ENCODE peak calls at places on chromosomes 3 and 15, in ten cellular contexts. E is HTR-8/SVneo; U is amygdala; P is Caco-2; M is NCI-H2029; F is activated CD8-positive, alpha-beta memory T cell treated with anti-CD3 and anti-CD28 coated beads, Interleukin-2, amount 50 U/mL, for 48 hours; X is cerebellum; I is testis; B is NCI-H460; J is stimulated activated CD4-positive, alpha-beta T cell treated with anti-CD3 and anti-CD28 coated beads, Interleukin-1b, Interleukin-23, amount 100 ng/mL, for 4 hours. W is an unnamed sample.

GRCh38 chr15:32718822-32719716 is 1.3 kb downstream of the GREM1 start:
- DNase-seq in M (peak; percentile 2), J (no peak), I (no peak), E (peak; percentile 20), P (no peak), F (peak; percentile 53), U (no peak), X (no peak), B (no peak), W (no peak)

GRCh38 chr3:137035631-137036030 is 77.8 kb downstream of the IL20RB start:
- DNase-seq in I (peak; percentile 31), B (no peak), X (no peak), E (no peak), U (no peak), F (no peak), M (no peak), P (no peak), J (no peak), W (no peak)

GRCh38 chr15:82647835-82648256 is 683 bp upstream of the CPEB1 start:
- DNase-seq in U (no peak), M (no peak), B (no peak), J (peak; percentile 43), X (no peak), E (peak; percentile 45), P (no peak), F (peak; percentile 77), I (peak; percentile 65), W (no peak)

GRCh38 chr3:124701687-124702086 is 28.6 kb upstream of the UMPS start:
- DNase-seq in I (no peak), P (no peak), E (peak; percentile 22), J (no peak), U (no peak), F (no peak), X (no peak), M (no peak), B (no peak), W (no peak)

GRCh38 chr3:31370681-31371080 is 162.0 kb upstream of the STT3B start:
- DNase-seq in J (no peak), P (peak; percentile 64), F (no peak), E (no peak), X (no peak), B (no peak), U (no peak), M (no peak), I (peak; percentile 14), W (no peak)

GRCh38 chr15:37931321-37931720 is 3.1 kb upstream of the TMCO5A start:
- DNase-seq in F (no peak), E (no peak), P (no peak), J (no peak), U (no peak), X (no peak), I (no peak), M (no peak), B (no peak), W (no peak)

GRCh38 chr3:2579206-2579605 is 480.5 kb downstream of the CNTN4 start:
- DNase-seq in B (no peak), X (peak; percentile 79), E (no peak), P (no peak), M (peak; percentile 13), U (no peak), I (no peak), F (no peak), J (no peak), W (peak; percentile 70)

GRCh38 chr3:20482350-20482749 is 296.3 kb upstream of the SGO1 start:
- DNase-seq in F (no peak), I (no peak), U (no peak), X (no peak), E (no peak), P (no peak), J (no peak), M (no peak), B (no peak), W (no peak)

GRCh38 chr3:174295336-174295735 is 563.8 kb upstream of the NAALADL2 start:
- DNase-seq in J (no peak), P (no peak), F (no peak), X (no peak), E (no peak), M (no peak), I (no peak), B (no peak), U (no peak), W (no peak)

GRCh38 chr3:156509209-156510174 is 45.4 kb downstream of the SSR3 start:
- DNase-seq in M (peak; percentile 28), X (peak; percentile 75), U (no peak), P (no peak), E (peak; percentile 49), B (peak; percentile 26), F (no peak), I (no peak), J (no peak), W (peak; percentile 32)

GRCh38 chr3:129052675-129053074 is 7.9 kb upstream of the GP9 start:
- DNase-seq in I (no peak), P (no peak), X (peak; percentile 60), U (no peak), J (no peak), E (no peak), M (peak; percentile 72), B (no peak), F (no peak), W (no peak)

GRCh38 chr15:29913528-29914135 is 91.4 kb upstream of the TJP1 start:
- DNase-seq in F (no peak), P (no peak), X (no peak), B (no peak), M (no peak), U (no peak), I (no peak), J (no peak), E (no peak), W (no peak)

GRCh38 chr15:60518511-60518910 is 39.6 kb upstream of the ICE2 start:
- DNase-seq in J (no peak), I (no peak), M (no peak), U (no peak), X (no peak), B (no peak), P (no peak), F (no peak), E (no peak), W (no peak)

GRCh38 chr3:181210275-181210674 is 220.7 kb upstream of the DNAJC19 start:
- DNase-seq in M (peak; percentile 4), I (no peak), B (peak; percentile 13), E (peak; percentile 5), U (no peak), J (no peak), X (no peak), F (no peak), P (no peak), W (no peak)

GRCh38 chr3:64057231-64057630 is 33.9 kb upstream of the PSMD6 start:
- DNase-seq in M (no peak), X (no peak), J (no peak), P (no peak), F (no peak), U (no peak), E (no peak), I (no peak), B (no peak), W (no peak)

GRCh38 chr15:63258658-63259057 is 18.7 kb upstream of the APH1B start:
- DNase-seq in M (no peak), E (no peak), U (no peak), J (no peak), B (no peak), I (no peak), X (no peak), P (no peak), F (no peak), W (no peak)

GRCh38 chr15:64902863-64903262 is 8.8 kb upstream of the ANKDD1A start:
- DNase-seq in P (no peak), X (no peak), F (no peak), E (no peak), U (no peak), B (no peak), J (no peak), I (no peak), M (no peak), W (no peak)

GRCh38 chr3:161770532-161771386 is 274.2 kb downstream of the OTOL1 start:
- DNase-seq in J (no peak), F (no peak), P (no peak), E (no peak), I (no peak), M (no peak), U (no peak), X (no peak), B (no peak), W (no peak)

GRCh38 chr3:14130707-14131106 is 5.9 kb downstream of the TMEM43 start:
- DNase-seq in F (peak; percentile 41), E (no peak), B (no peak), I (no peak), P (no peak), X (no peak), J (no peak), M (no peak), U (no peak), W (no peak)

GRCh38 chr3:124767259-124767658 is 37.0 kb downstream of the UMPS start:
- DNase-seq in E (no peak), F (no peak), I (no peak), U (no peak), B (no peak), X (no peak), M (no peak), J (no peak), P (no peak), W (no peak)

GRCh38 chr3:178845446-178846118 is 226.0 kb downstream of the ZMAT3 start:
- DNase-seq in E (no peak), I (no peak), J (no peak), P (no peak), B (no peak), M (no peak), F (no peak), U (no peak), X (no peak), W (no peak)

GRCh38 chr15:45200001-45200798 is 12.4 kb upstream of the SHF start:
- DNase-seq in P (peak; percentile 94), I (peak; percentile 98), U (peak; percentile 85), X (peak; percentile 95), M (peak; percentile 75), B (peak; percentile 92), E (peak; percentile 75), F (peak; percentile 100), J (peak; percentile 99), W (peak; percentile 92)

GRCh38 chr3:30581982-30582381 is 24.4 kb upstream of the TGFBR2 start:
- DNase-seq in M (no peak), B (no peak), J (no peak), U (no peak), E (no peak), P (no peak), F (no peak), X (no peak), I (no peak), W (no peak)

GRCh38 chr15:22988811-22989210 is 8.6 kb upstream of the CYFIP1 start:
- DNase-seq in U (no peak), P (no peak), J (no peak), M (no peak), F (no peak), B (no peak), E (no peak), I (no peak), X (no peak), W (no peak)

GRCh38 chr3:57274845-57275244 is 17.6 kb downstream of the ASB14 start:
- DNase-seq in E (no peak), U (no peak), M (no peak), X (no peak), I (no peak), B (no peak), F (no peak), J (no peak), P (no peak), W (no peak)

GRCh38 chr15:85760049-85760448 is 34.7 kb downstream of the KLHL25 start:
- DNase-seq in E (no peak), I (no peak), X (no peak), P (no peak), U (no peak), J (no peak), B (no peak), M (no peak), F (no peak), W (no peak)

GRCh38 chr3:148643389-148643840 is 54.3 kb upstream of the AGTR1 start:
- DNase-seq in P (no peak), M (no peak), E (no peak), F (no peak), X (no peak), B (peak; percentile 19), J (no peak), I (no peak), U (no peak), W (no peak)

GRCh38 chr15:62165029-62165792 is at the start of gene C2CD4B:
- DNase-seq in J (no peak), U (no peak), B (peak; percentile 11), E (no peak), X (peak; percentile 5), P (peak; percentile 72), M (peak; percentile 75), I (no peak), F (peak; percentile 64), W (no peak)